ENCODE peak calls at places on chromosomes 11 and 22, in ten cellular contexts. Z is breast epithelium, N is NB4, E is Peyer's patch, D is body of pancreas, M is ovary, G is sigmoid colon, H is H1, U is right lobe of liver, O is heart left ventricle. B is an unnamed sample.

GRCh38 chr22:39205344-39206021 is 39.3 kb downstream of the PDGFB start:
- DNase-seq in D (peak; percentile 67), M (no peak), Z (no peak), U (no peak), G (peak; percentile 32), O (no peak), N (peak; percentile 59), E (peak; percentile 66), H (no peak), B (no peak)

GRCh38 chr22:31870890-31871289 is 73.4 kb upstream of the YWHAH start:
- DNase-seq in N (no peak), D (no peak), E (no peak), M (no peak), U (no peak), Z (no peak), G (no peak), H (no peak), O (no peak), B (no peak)

GRCh38 chr22:38212442-38212841 is 10.6 kb downstream of the MAFF start:
- DNase-seq in M (no peak), E (no peak), H (no peak), D (no peak), G (no peak), N (no peak), Z (no peak), U (no peak), O (no peak), B (no peak)

GRCh38 chr11:60951909-60952741 is at the start of gene SLC15A3:
- DNase-seq in H (peak; percentile 72), O (peak; percentile 77), M (peak; percentile 62), U (peak; percentile 76), E (peak; percentile 88), Z (peak; percentile 50), D (no peak), G (peak; percentile 87), N (peak; percentile 89), B (peak; percentile 49)

GRCh38 chr11:55967914-55968313 is 1.8 kb downstream of the OR10AG1 start:
- DNase-seq in U (no peak), Z (no peak), O (no peak), E (no peak), G (no peak), N (no peak), H (no peak), D (no peak), M (no peak), B (no peak)

GRCh38 chr11:120652705-120653335 is 141.3 kb downstream of the GRIK4 start:
- DNase-seq in Z (no peak), M (no peak), D (no peak), O (no peak), H (no peak), G (no peak), N (peak; percentile 49), U (no peak), E (no peak), B (no peak)

GRCh38 chr22:49079027-49079725 is 748.5 kb downstream of the BRD1 start:
- DNase-seq in H (no peak), M (no peak), D (no peak), N (no peak), G (peak; percentile 32), U (no peak), Z (no peak), O (no peak), E (no peak), B (no peak)

GRCh38 chr22:39421691-39422090 is 22.1 kb downstream of the TAB1 start:
- DNase-seq in U (no peak), D (no peak), N (no peak), O (no peak), M (no peak), E (no peak), Z (no peak), H (no peak), G (no peak), B (no peak)

GRCh38 chr11:84829162-84829561 is 798.0 kb downstream of the DLG2 start:
- DNase-seq in N (no peak), U (no peak), O (no peak), H (no peak), M (no peak), Z (no peak), D (no peak), G (no peak), E (no peak), B (no peak)
- H3K4me3 ChIP-seq in N (no peak overlapping the region), U (no peak overlapping the region), O (no peak overlapping the region), H (no peak overlapping the region), M (no peak overlapping the region), Z (no peak overlapping the region), D (no peak overlapping the region), G (no peak overlapping the region), E (no peak overlapping the region), B (no peak overlapping the region)

GRCh38 chr11:19116971-19117759 is at the start of gene ZDHHC13:
- DNase-seq in H (peak; percentile 98), D (peak; percentile 96), U (peak; percentile 96), O (peak; percentile 95), M (peak; percentile 92), G (peak; percentile 95), N (peak; percentile 93), Z (peak; percentile 91), E (peak; percentile 95), B (peak; percentile 84)
- TF ChIP-seq POLR2A in H (peak; percentile 61), D (peak; percentile 72), U (peak; percentile 19), O (no peak), M (no peak), G (no peak), N (peak; percentile 46), Z (peak; percentile 42), E (peak; percentile 72), B (no peak)

GRCh38 chr11:27211370-27212127 is 151.5 kb downstream of the CCDC34 start:
- DNase-seq in G (no peak), O (peak; percentile 67), Z (no peak), N (peak; percentile 26), H (peak; percentile 73), M (no peak), U (no peak), E (no peak), D (no peak), B (no peak)
- TF ChIP-seq CTCF in G (no peak), O (peak; percentile 30), Z (no peak), N (peak; percentile 56), H (no peak), M (no peak), U (peak; percentile 56), E (peak; percentile 53), D (no peak), B (no peak)

GRCh38 chr11:83073884-83074283 is 2.2 kb upstream of the RAB30 start:
- DNase-seq in U (no peak), Z (no peak), N (no peak), D (no peak), M (no peak), H (no peak), O (no peak), G (no peak), E (no peak), B (no peak)
- H3K4me3 ChIP-seq in U (no peak overlapping the region), Z (no peak overlapping the region), N (peak overlapping the region; percentile 11), D (no peak overlapping the region), M (no peak overlapping the region), H (peak overlapping the region; percentile 94), O (peak overlapping the region; percentile 11), G (no peak overlapping the region), E (no peak overlapping the region), B (no peak overlapping the region)

GRCh38 chr22:45235851-45236342 is 4.8 kb downstream of the KIAA0930 start:
- DNase-seq in U (no peak), Z (no peak), N (no peak), M (no peak), H (no peak), G (no peak), E (peak; percentile 54), O (peak; percentile 20), D (peak; percentile 58), B (no peak)
- TF ChIP-seq POLR2A in U (no peak), Z (no peak), N (no peak), M (no peak), H (no peak), G (no peak), E (no peak), O (no peak), D (no peak), B (no peak)

GRCh38 chr11:43856988-43857387 is 23.6 kb upstream of the ALKBH3 start:
- DNase-seq in N (no peak), H (no peak), U (no peak), E (no peak), G (no peak), O (no peak), D (no peak), Z (no peak), M (no peak), B (no peak)

GRCh38 chr11:43853766-43854165 is 26.9 kb upstream of the ALKBH3 start:
- DNase-seq in M (no peak), G (no peak), U (no peak), D (no peak), Z (no peak), E (no peak), N (no peak), H (no peak), O (no peak), B (no peak)

DNA sequence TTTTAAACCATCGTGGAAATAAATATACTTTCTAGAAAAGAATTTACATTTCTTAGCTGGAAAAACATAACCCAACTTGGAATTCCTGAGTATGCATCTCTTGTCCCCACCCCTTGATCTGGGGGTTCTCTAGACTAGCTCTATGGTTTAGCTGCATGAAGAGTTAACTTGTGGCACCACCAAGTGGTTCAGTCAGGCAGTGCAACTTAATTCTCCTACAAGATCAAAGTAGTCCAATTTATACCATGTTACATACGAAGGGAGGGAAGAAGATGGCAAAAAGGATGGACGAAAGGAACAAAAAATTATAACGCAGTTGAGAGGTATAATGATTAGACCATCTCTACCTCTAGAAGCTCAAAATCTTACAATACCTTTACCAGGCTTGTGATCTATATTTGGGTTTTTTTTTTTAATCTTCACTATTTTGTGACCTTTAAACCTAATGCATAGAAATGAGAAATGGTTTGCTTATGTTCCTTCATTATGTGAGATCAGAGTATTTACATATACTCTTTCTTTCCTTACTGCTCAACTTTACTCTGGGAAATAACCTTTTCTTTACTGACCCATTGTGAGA is 28.5 kb upstream of the ALKBH3 start:
- DNase-seq in M (peak; percentile 48), Z (no peak), O (peak; percentile 34), N (peak; percentile 68), E (peak; percentile 40), H (peak; percentile 79), D (peak; percentile 32), U (no peak), G (no peak), B (peak; percentile 39)
- TF ChIP-seq CTCF in M (peak; percentile 26), Z (no peak), O (peak; percentile 83), N (peak; percentile 61), E (peak; percentile 75), H (no peak), D (peak; percentile 51), U (peak; percentile 69), G (peak; percentile 65), B (peak; percentile 79)

GRCh38 chr22:41542224-41542623 is 2.0 kb downstream of the POLR3H start:
- DNase-seq in M (no peak), O (no peak), E (no peak), G (no peak), U (no peak), N (no peak), Z (no peak), H (no peak), D (no peak), B (no peak)
- H3K4me3 ChIP-seq in M (no peak overlapping the region), O (no peak overlapping the region), E (no peak overlapping the region), G (no peak overlapping the region), U (no peak overlapping the region), N (peak overlapping the region; percentile 94), Z (peak overlapping the region; percentile 78), H (no peak overlapping the region), D (no peak overlapping the region), B (no peak overlapping the region)

DNA sequence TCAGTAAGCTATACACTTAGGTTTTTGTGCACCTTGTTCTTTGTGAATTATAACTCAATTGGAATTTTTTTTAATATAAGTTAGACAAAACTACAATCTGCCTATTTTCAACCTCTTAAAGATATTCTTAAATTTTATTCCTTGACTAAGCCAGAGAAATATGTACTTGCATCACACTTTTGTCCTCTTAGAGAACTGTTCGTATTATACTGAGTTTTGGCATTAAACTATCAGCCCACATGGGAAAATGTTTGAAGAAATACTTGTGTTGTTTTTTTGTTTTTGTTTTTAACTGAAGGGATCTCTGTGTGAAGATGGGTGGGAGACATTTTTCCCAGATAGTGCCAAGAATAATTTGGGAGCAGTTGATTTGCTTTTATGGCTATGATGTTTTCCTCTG is 25.3 kb downstream of the CEP295 start:
- DNase-seq in U (no peak), O (no peak), H (no peak), G (no peak), Z (no peak), M (no peak), E (no peak), N (no peak), D (no peak), B (no peak)
- TF ChIP-seq POLR2A in U (no peak), O (no peak), H (no peak), G (no peak), Z (no peak), M (no peak), E (no peak), N (no peak), D (no peak), B (no peak)